ENCODE peak calls at places on chromosomes 16 and 17, in four cellular contexts. One of them, this sample, is unnamed.

GRCh38 chr16:3484328-3485096 is 10.8 kb downstream of the C16orf90 start:
- DNase-seq in NCI-H1436: no peak
- DNase-seq in NCI-H1105 treated with DMSO at 0.1 percent for 48 hours: no peak
- DNase-seq in activated CD8-positive, alpha-beta T cell treated with anti-CD3 and anti-CD28 coated beads, Interleukin-2, amount 10 ng/mL, durations not matched to agents 7 days and 5 days: no peak
- DNase-seq in this sample: no peak

GRCh38 chr17:2734939-2735338 is 14.5 kb downstream of the CCDC92B start:
- DNase-seq in NCI-H1105 treated with DMSO at 0.1 percent for 48 hours: no peak
- DNase-seq in NCI-H1436: no peak
- DNase-seq in activated CD8-positive, alpha-beta T cell treated with anti-CD3 and anti-CD28 coated beads, Interleukin-2, amount 10 ng/mL, durations not matched to agents 7 days and 5 days: no peak
- DNase-seq in this sample: no peak

GRCh38 chr17:81549031-81549557 is 3.1 kb downstream of the FAAP100 start:
- DNase-seq in activated CD8-positive, alpha-beta T cell treated with anti-CD3 and anti-CD28 coated beads, Interleukin-2, amount 10 ng/mL, durations not matched to agents 7 days and 5 days: no peak
- DNase-seq in NCI-H1105 treated with DMSO at 0.1 percent for 48 hours: no peak
- DNase-seq in NCI-H1436: no peak
- DNase-seq in this sample: no peak

GRCh38 chr16:71350821-71351557 is 7.5 kb upstream of the CALB2 start:
- DNase-seq in activated CD8-positive, alpha-beta T cell treated with anti-CD3 and anti-CD28 coated beads, Interleukin-2, amount 10 ng/mL, durations not matched to agents 7 days and 5 days: no peak
- DNase-seq in NCI-H1105 treated with DMSO at 0.1 percent for 48 hours: no peak
- DNase-seq in NCI-H1436: no peak
- DNase-seq in this sample: no peak

GRCh38 chr17:50721194-50722010 is 2.0 kb downstream of the LUC7L3 start:
- DNase-seq in NCI-H1436: no peak
- DNase-seq in NCI-H1105 treated with DMSO at 0.1 percent for 48 hours: no peak
- DNase-seq in activated CD8-positive, alpha-beta T cell treated with anti-CD3 and anti-CD28 coated beads, Interleukin-2, amount 10 ng/mL, durations not matched to agents 7 days and 5 days: peak
- DNase-seq in this sample: no peak

GRCh38 chr17:63703556-63704258 is 3.8 kb upstream of the LIMD2 start:
- DNase-seq in NCI-H1105 treated with DMSO at 0.1 percent for 48 hours: no peak
- DNase-seq in activated CD8-positive, alpha-beta T cell treated with anti-CD3 and anti-CD28 coated beads, Interleukin-2, amount 10 ng/mL, durations not matched to agents 7 days and 5 days: no peak
- DNase-seq in NCI-H1436: no peak
- DNase-seq in this sample: no peak

GRCh38 chr16:78916928-78917545 is 683.5 kb downstream of the MAF start:
- DNase-seq in NCI-H1436: no peak
- DNase-seq in activated CD8-positive, alpha-beta T cell treated with anti-CD3 and anti-CD28 coated beads, Interleukin-2, amount 10 ng/mL, durations not matched to agents 7 days and 5 days: no peak
- DNase-seq in NCI-H1105 treated with DMSO at 0.1 percent for 48 hours: no peak
- DNase-seq in this sample: no peak

GRCh38 chr16:57925310-57925709 is 45.6 kb downstream of the CNGB1 start:
- DNase-seq in activated CD8-positive, alpha-beta T cell treated with anti-CD3 and anti-CD28 coated beads, Interleukin-2, amount 10 ng/mL, durations not matched to agents 7 days and 5 days: no peak
- DNase-seq in NCI-H1105 treated with DMSO at 0.1 percent for 48 hours: no peak
- DNase-seq in NCI-H1436: no peak
- DNase-seq in this sample: no peak